ENCODE peak calls at places on chromosomes 1 and 21, in five cellular contexts. One of them, this sample, is unnamed.

GRCh38 chr1:109398343-109399225 is 866 bp upstream of the SORT1 start:
- DNase-seq in OCI-LY7: no peak
- DNase-seq in activated CD4-positive, CD25-positive, alpha-beta regulatory T cell treated with anti-CD3 and anti-CD28 coated beads, Interleukin-2, amount 50 U/mL, for 72 hours: no peak
- DNase-seq in cardiac septum: no peak
- DNase-seq in mammary epithelial cell: peak
- DNase-seq in this sample: no peak

GRCh38 chr1:27660300-27660837 is 11.6 kb downstream of the IFI6 start:
- DNase-seq in OCI-LY7: no peak
- DNase-seq in activated CD4-positive, CD25-positive, alpha-beta regulatory T cell treated with anti-CD3 and anti-CD28 coated beads, Interleukin-2, amount 50 U/mL, for 72 hours: no peak
- DNase-seq in cardiac septum: no peak
- DNase-seq in mammary epithelial cell: no peak
- DNase-seq in this sample: no peak

GRCh38 chr21:25862596-25862995 is 127.8 kb downstream of the GABPA start:
- DNase-seq in OCI-LY7: peak
- DNase-seq in activated CD4-positive, CD25-positive, alpha-beta regulatory T cell treated with anti-CD3 and anti-CD28 coated beads, Interleukin-2, amount 50 U/mL, for 72 hours: no peak
- DNase-seq in cardiac septum: no peak
- DNase-seq in mammary epithelial cell: peak
- DNase-seq in this sample: peak

GRCh38 chr1:219826290-219826689 is 102.1 kb downstream of the SLC30A10 start:
- DNase-seq in OCI-LY7: no peak
- DNase-seq in activated CD4-positive, CD25-positive, alpha-beta regulatory T cell treated with anti-CD3 and anti-CD28 coated beads, Interleukin-2, amount 50 U/mL, for 72 hours: no peak
- DNase-seq in cardiac septum: no peak
- DNase-seq in mammary epithelial cell: no peak
- DNase-seq in this sample: no peak

GRCh38 chr1:110916669-110917306 is 43.8 kb downstream of the CD53 start:
- DNase-seq in OCI-LY7: no peak
- DNase-seq in activated CD4-positive, CD25-positive, alpha-beta regulatory T cell treated with anti-CD3 and anti-CD28 coated beads, Interleukin-2, amount 50 U/mL, for 72 hours: no peak
- DNase-seq in cardiac septum: no peak
- DNase-seq in mammary epithelial cell: peak
- DNase-seq in this sample: peak

GRCh38 chr1:14561014-14561693 is 37.3 kb upstream of the KAZN start:
- DNase-seq in OCI-LY7: no peak
- DNase-seq in activated CD4-positive, CD25-positive, alpha-beta regulatory T cell treated with anti-CD3 and anti-CD28 coated beads, Interleukin-2, amount 50 U/mL, for 72 hours: no peak
- DNase-seq in cardiac septum: no peak
- DNase-seq in mammary epithelial cell: no peak
- DNase-seq in this sample: no peak

GRCh38 chr21:27058673-27059365 is 91.9 kb upstream of the ADAMTS5 start:
- DNase-seq in OCI-LY7: no peak
- DNase-seq in activated CD4-positive, CD25-positive, alpha-beta regulatory T cell treated with anti-CD3 and anti-CD28 coated beads, Interleukin-2, amount 50 U/mL, for 72 hours: no peak
- DNase-seq in cardiac septum: no peak
- DNase-seq in mammary epithelial cell: no peak
- DNase-seq in this sample: no peak

GRCh38 chr1:65793359-65793732 is 651 bp downstream of the PDE4B start:
- DNase-seq in OCI-LY7: no peak
- DNase-seq in activated CD4-positive, CD25-positive, alpha-beta regulatory T cell treated with anti-CD3 and anti-CD28 coated beads, Interleukin-2, amount 50 U/mL, for 72 hours: no peak
- DNase-seq in cardiac septum: no peak
- DNase-seq in mammary epithelial cell: no peak
- DNase-seq in this sample: peak

GRCh38 chr1:236391008-236391407 is 3.1 kb upstream of the EDARADD start:
- DNase-seq in OCI-LY7: no peak
- DNase-seq in activated CD4-positive, CD25-positive, alpha-beta regulatory T cell treated with anti-CD3 and anti-CD28 coated beads, Interleukin-2, amount 50 U/mL, for 72 hours: no peak
- DNase-seq in cardiac septum: no peak
- DNase-seq in mammary epithelial cell: no peak
- DNase-seq in this sample: no peak

GRCh38 chr1:15952317-15953258 is 23.3 kb downstream of the ZBTB17 start:
- DNase-seq in OCI-LY7: no peak
- DNase-seq in activated CD4-positive, CD25-positive, alpha-beta regulatory T cell treated with anti-CD3 and anti-CD28 coated beads, Interleukin-2, amount 50 U/mL, for 72 hours: no peak
- DNase-seq in cardiac septum: no peak
- DNase-seq in mammary epithelial cell: peak
- DNase-seq in this sample: no peak

GRCh38 chr1:151310986-151311385 is 16.2 kb downstream of the PI4KB start:
- DNase-seq in OCI-LY7: no peak
- DNase-seq in activated CD4-positive, CD25-positive, alpha-beta regulatory T cell treated with anti-CD3 and anti-CD28 coated beads, Interleukin-2, amount 50 U/mL, for 72 hours: no peak
- DNase-seq in cardiac septum: no peak
- DNase-seq in mammary epithelial cell: no peak
- DNase-seq in this sample: no peak

GRCh38 chr1:194568610-194569009 is 1382.2 kb upstream of the B3GALT2 start:
- DNase-seq in OCI-LY7: no peak
- DNase-seq in activated CD4-positive, CD25-positive, alpha-beta regulatory T cell treated with anti-CD3 and anti-CD28 coated beads, Interleukin-2, amount 50 U/mL, for 72 hours: no peak
- DNase-seq in cardiac septum: no peak
- DNase-seq in mammary epithelial cell: no peak
- DNase-seq in this sample: peak

GRCh38 chr1:12482999-12483398 is 135.0 kb downstream of the DHRS3 start:
- DNase-seq in OCI-LY7: no peak
- DNase-seq in activated CD4-positive, CD25-positive, alpha-beta regulatory T cell treated with anti-CD3 and anti-CD28 coated beads, Interleukin-2, amount 50 U/mL, for 72 hours: no peak
- DNase-seq in cardiac septum: no peak
- DNase-seq in mammary epithelial cell: no peak
- DNase-seq in this sample: peak

GRCh38 chr1:4585216-4585615 is 69.2 kb upstream of the AJAP1 start:
- DNase-seq in OCI-LY7: peak
- DNase-seq in activated CD4-positive, CD25-positive, alpha-beta regulatory T cell treated with anti-CD3 and anti-CD28 coated beads, Interleukin-2, amount 50 U/mL, for 72 hours: peak
- DNase-seq in cardiac septum: peak
- DNase-seq in mammary epithelial cell: no peak
- DNase-seq in this sample: no peak

GRCh38 chr1:151946366-151946764 is 37.1 kb upstream of the THEM4 start:
- DNase-seq in OCI-LY7: no peak
- DNase-seq in activated CD4-positive, CD25-positive, alpha-beta regulatory T cell treated with anti-CD3 and anti-CD28 coated beads, Interleukin-2, amount 50 U/mL, for 72 hours: no peak
- DNase-seq in cardiac septum: no peak
- DNase-seq in mammary epithelial cell: peak
- DNase-seq in this sample: no peak

GRCh38 chr1:147897030-147897756 is 5.4 kb upstream of the GJA8 start:
- DNase-seq in OCI-LY7: no peak
- DNase-seq in activated CD4-positive, CD25-positive, alpha-beta regulatory T cell treated with anti-CD3 and anti-CD28 coated beads, Interleukin-2, amount 50 U/mL, for 72 hours: no peak
- DNase-seq in cardiac septum: no peak
- DNase-seq in mammary epithelial cell: peak
- DNase-seq in this sample: peak

GRCh38 chr1:173520799-173521198 is 43.7 kb downstream of the PRDX6 start:
- DNase-seq in OCI-LY7: no peak
- DNase-seq in activated CD4-positive, CD25-positive, alpha-beta regulatory T cell treated with anti-CD3 and anti-CD28 coated beads, Interleukin-2, amount 50 U/mL, for 72 hours: no peak
- DNase-seq in cardiac septum: no peak
- DNase-seq in mammary epithelial cell: no peak
- DNase-seq in this sample: no peak

GRCh38 chr1:173050865-173051264 is at the start of gene TNFSF18:
- DNase-seq in OCI-LY7: no peak
- DNase-seq in activated CD4-positive, CD25-positive, alpha-beta regulatory T cell treated with anti-CD3 and anti-CD28 coated beads, Interleukin-2, amount 50 U/mL, for 72 hours: no peak
- DNase-seq in cardiac septum: no peak
- DNase-seq in mammary epithelial cell: peak
- DNase-seq in this sample: no peak

GRCh38 chr21:34364921-34365320 is 1.1 kb downstream of the KCNE2 start:
- DNase-seq in OCI-LY7: no peak
- DNase-seq in activated CD4-positive, CD25-positive, alpha-beta regulatory T cell treated with anti-CD3 and anti-CD28 coated beads, Interleukin-2, amount 50 U/mL, for 72 hours: no peak
- DNase-seq in cardiac septum: no peak
- DNase-seq in mammary epithelial cell: no peak
- DNase-seq in this sample: no peak

GRCh38 chr1:226549937-226550670 is 1.5 kb downstream of the STUM start:
- DNase-seq in OCI-LY7: peak
- DNase-seq in activated CD4-positive, CD25-positive, alpha-beta regulatory T cell treated with anti-CD3 and anti-CD28 coated beads, Interleukin-2, amount 50 U/mL, for 72 hours: no peak
- DNase-seq in cardiac septum: no peak
- DNase-seq in mammary epithelial cell: peak
- DNase-seq in this sample: no peak

GRCh38 chr1:176208034-176208433 is 948 bp upstream of the COP1 start:
- DNase-seq in OCI-LY7: no peak
- DNase-seq in activated CD4-positive, CD25-positive, alpha-beta regulatory T cell treated with anti-CD3 and anti-CD28 coated beads, Interleukin-2, amount 50 U/mL, for 72 hours: peak
- DNase-seq in cardiac septum: no peak
- DNase-seq in mammary epithelial cell: no peak
- DNase-seq in this sample: no peak

GRCh38 chr1:230345139-230345885 is 80.8 kb downstream of the PGBD5 start:
- DNase-seq in OCI-LY7: no peak
- DNase-seq in activated CD4-positive, CD25-positive, alpha-beta regulatory T cell treated with anti-CD3 and anti-CD28 coated beads, Interleukin-2, amount 50 U/mL, for 72 hours: no peak
- DNase-seq in cardiac septum: no peak
- DNase-seq in mammary epithelial cell: no peak
- DNase-seq in this sample: no peak

GRCh38 chr1:205532996-205533728 is 28.7 kb downstream of the CDK18 start:
- DNase-seq in OCI-LY7: no peak
- DNase-seq in activated CD4-positive, CD25-positive, alpha-beta regulatory T cell treated with anti-CD3 and anti-CD28 coated beads, Interleukin-2, amount 50 U/mL, for 72 hours: no peak
- DNase-seq in cardiac septum: peak
- DNase-seq in mammary epithelial cell: no peak
- DNase-seq in this sample: peak

GRCh38 chr1:186530104-186530503 is 69.2 kb upstream of the PDC start:
- DNase-seq in OCI-LY7: no peak
- DNase-seq in activated CD4-positive, CD25-positive, alpha-beta regulatory T cell treated with anti-CD3 and anti-CD28 coated beads, Interleukin-2, amount 50 U/mL, for 72 hours: no peak
- DNase-seq in cardiac septum: no peak
- DNase-seq in mammary epithelial cell: no peak
- DNase-seq in this sample: peak

GRCh38 chr1:72623299-72623708 is 341.0 kb upstream of the NEGR1 start:
- DNase-seq in OCI-LY7: peak
- DNase-seq in activated CD4-positive, CD25-positive, alpha-beta regulatory T cell treated with anti-CD3 and anti-CD28 coated beads, Interleukin-2, amount 50 U/mL, for 72 hours: no peak
- DNase-seq in cardiac septum: no peak
- DNase-seq in mammary epithelial cell: peak
- DNase-seq in this sample: peak

GRCh38 chr1:157774412-157774811 is 2.5 kb downstream of the FCRL2 start:
- DNase-seq in OCI-LY7: no peak
- DNase-seq in activated CD4-positive, CD25-positive, alpha-beta regulatory T cell treated with anti-CD3 and anti-CD28 coated beads, Interleukin-2, amount 50 U/mL, for 72 hours: no peak
- DNase-seq in cardiac septum: no peak
- DNase-seq in mammary epithelial cell: no peak
- DNase-seq in this sample: no peak

GRCh38 chr1:9322845-9323244 is 30.2 kb downstream of the SPSB1 start:
- DNase-seq in OCI-LY7: no peak
- DNase-seq in activated CD4-positive, CD25-positive, alpha-beta regulatory T cell treated with anti-CD3 and anti-CD28 coated beads, Interleukin-2, amount 50 U/mL, for 72 hours: no peak
- DNase-seq in cardiac septum: peak
- DNase-seq in mammary epithelial cell: no peak
- DNase-seq in this sample: peak

GRCh38 chr1:232416026-232416568 is 213.8 kb downstream of the SIPA1L2 start:
- DNase-seq in OCI-LY7: no peak
- DNase-seq in activated CD4-positive, CD25-positive, alpha-beta regulatory T cell treated with anti-CD3 and anti-CD28 coated beads, Interleukin-2, amount 50 U/mL, for 72 hours: no peak
- DNase-seq in cardiac septum: no peak
- DNase-seq in mammary epithelial cell: peak
- DNase-seq in this sample: no peak

GRCh38 chr1:41626146-41626545 is 141.7 kb upstream of the EDN2 start:
- DNase-seq in OCI-LY7: no peak
- DNase-seq in activated CD4-positive, CD25-positive, alpha-beta regulatory T cell treated with anti-CD3 and anti-CD28 coated beads, Interleukin-2, amount 50 U/mL, for 72 hours: no peak
- DNase-seq in cardiac septum: no peak
- DNase-seq in mammary epithelial cell: peak
- DNase-seq in this sample: peak

GRCh38 chr1:117609471-117609911 is 3.6 kb downstream of the TENT5C start:
- DNase-seq in OCI-LY7: no peak
- DNase-seq in activated CD4-positive, CD25-positive, alpha-beta regulatory T cell treated with anti-CD3 and anti-CD28 coated beads, Interleukin-2, amount 50 U/mL, for 72 hours: no peak
- DNase-seq in cardiac septum: no peak
- DNase-seq in mammary epithelial cell: no peak
- DNase-seq in this sample: no peak

GRCh38 chr1:67535474-67535873 is 105.3 kb upstream of the SERBP1 start:
- DNase-seq in OCI-LY7: peak
- DNase-seq in activated CD4-positive, CD25-positive, alpha-beta regulatory T cell treated with anti-CD3 and anti-CD28 coated beads, Interleukin-2, amount 50 U/mL, for 72 hours: peak
- DNase-seq in cardiac septum: peak
- DNase-seq in mammary epithelial cell: peak
- DNase-seq in this sample: peak

GRCh38 chr1:43660355-43660754 is 10.4 kb downstream of the KDM4A start:
- DNase-seq in OCI-LY7: no peak
- DNase-seq in activated CD4-positive, CD25-positive, alpha-beta regulatory T cell treated with anti-CD3 and anti-CD28 coated beads, Interleukin-2, amount 50 U/mL, for 72 hours: no peak
- DNase-seq in cardiac septum: no peak
- DNase-seq in mammary epithelial cell: no peak
- DNase-seq in this sample: no peak

GRCh38 chr1:83065952-83066727 is 932.8 kb downstream of the TTLL7 start:
- DNase-seq in OCI-LY7: no peak
- DNase-seq in activated CD4-positive, CD25-positive, alpha-beta regulatory T cell treated with anti-CD3 and anti-CD28 coated beads, Interleukin-2, amount 50 U/mL, for 72 hours: no peak
- DNase-seq in cardiac septum: no peak
- DNase-seq in mammary epithelial cell: no peak
- DNase-seq in this sample: no peak

GRCh38 chr1:219837274-219837993 is 90.9 kb downstream of the SLC30A10 start:
- DNase-seq in OCI-LY7: peak
- DNase-seq in activated CD4-positive, CD25-positive, alpha-beta regulatory T cell treated with anti-CD3 and anti-CD28 coated beads, Interleukin-2, amount 50 U/mL, for 72 hours: no peak
- DNase-seq in cardiac septum: no peak
- DNase-seq in mammary epithelial cell: peak
- DNase-seq in this sample: peak

GRCh38 chr1:20166047-20166446 is 19.8 kb upstream of the UBXN10 start:
- DNase-seq in OCI-LY7: no peak
- DNase-seq in activated CD4-positive, CD25-positive, alpha-beta regulatory T cell treated with anti-CD3 and anti-CD28 coated beads, Interleukin-2, amount 50 U/mL, for 72 hours: no peak
- DNase-seq in cardiac septum: no peak
- DNase-seq in mammary epithelial cell: peak
- DNase-seq in this sample: no peak

GRCh38 chr1:151514366-151514765 is 3.2 kb downstream of the CGN start:
- DNase-seq in OCI-LY7: no peak
- DNase-seq in activated CD4-positive, CD25-positive, alpha-beta regulatory T cell treated with anti-CD3 and anti-CD28 coated beads, Interleukin-2, amount 50 U/mL, for 72 hours: no peak
- DNase-seq in cardiac septum: no peak
- DNase-seq in mammary epithelial cell: no peak
- DNase-seq in this sample: no peak

GRCh38 chr21:44374601-44375280 is 21.3 kb downstream of the TRPM2 start:
- DNase-seq in OCI-LY7: no peak
- DNase-seq in activated CD4-positive, CD25-positive, alpha-beta regulatory T cell treated with anti-CD3 and anti-CD28 coated beads, Interleukin-2, amount 50 U/mL, for 72 hours: no peak
- DNase-seq in cardiac septum: no peak
- DNase-seq in mammary epithelial cell: no peak
- DNase-seq in this sample: no peak

GRCh38 chr1:162016616-162017015 is 7.1 kb downstream of the OLFML2B start:
- DNase-seq in OCI-LY7: no peak
- DNase-seq in activated CD4-positive, CD25-positive, alpha-beta regulatory T cell treated with anti-CD3 and anti-CD28 coated beads, Interleukin-2, amount 50 U/mL, for 72 hours: no peak
- DNase-seq in cardiac septum: no peak
- DNase-seq in mammary epithelial cell: peak
- DNase-seq in this sample: no peak

GRCh38 chr1:34441661-34442060 is 265.0 kb downstream of the C1orf94 start:
- DNase-seq in OCI-LY7: no peak
- DNase-seq in activated CD4-positive, CD25-positive, alpha-beta regulatory T cell treated with anti-CD3 and anti-CD28 coated beads, Interleukin-2, amount 50 U/mL, for 72 hours: no peak
- DNase-seq in cardiac septum: no peak
- DNase-seq in mammary epithelial cell: no peak
- DNase-seq in this sample: no peak

This sample was measured in cardiac muscle cell.